ENCODE peak calls at places on chromosomes 3 and 15, in seven cellular contexts. One of them, this sample, is unnamed.

GRCh38 chr3:13648060-13648743 is 99.3 kb downstream of the FBLN2 start:
- DNase-seq in heart left ventricle: peak; percentile 84
- DNase-seq in transverse colon: peak; percentile 79
- DNase-seq in HCT116: peak; percentile 75
- DNase-seq in vagina: no peak
- DNase-seq in stomach: peak; percentile 81
- DNase-seq in breast epithelium: peak; percentile 77
- DNase-seq in this sample: peak; percentile 93

GRCh38 chr15:25693321-25694237 is 169.5 kb downstream of the ATP10A start:
- DNase-seq in heart left ventricle: no peak
- DNase-seq in transverse colon: no peak
- DNase-seq in HCT116: no peak
- DNase-seq in vagina: no peak
- DNase-seq in stomach: no peak
- DNase-seq in breast epithelium: no peak
- DNase-seq in this sample: peak; percentile 64

GRCh38 chr3:137347817-137348368 is 390.1 kb downstream of the IL20RB start:
- DNase-seq in heart left ventricle: no peak
- DNase-seq in transverse colon: no peak
- DNase-seq in HCT116: no peak
- DNase-seq in vagina: no peak
- DNase-seq in stomach: no peak
- DNase-seq in breast epithelium: no peak
- DNase-seq in this sample: no peak

GRCh38 chr3:193857996-193858395 is 265.0 kb downstream of the OPA1 start:
- DNase-seq in heart left ventricle: no peak
- DNase-seq in transverse colon: no peak
- DNase-seq in HCT116: no peak
- DNase-seq in vagina: no peak
- DNase-seq in stomach: no peak
- DNase-seq in breast epithelium: peak; percentile 26
- DNase-seq in this sample: no peak

GRCh38 chr3:125435231-125435630 is 60.1 kb upstream of the ZNF148 start:
- DNase-seq in heart left ventricle: no peak
- DNase-seq in transverse colon: no peak
- DNase-seq in HCT116: no peak
- DNase-seq in vagina: no peak
- DNase-seq in stomach: no peak
- DNase-seq in breast epithelium: no peak
- DNase-seq in this sample: no peak

GRCh38 chr3:74756586-74756985 is 142.1 kb upstream of the CNTN3 start:
- DNase-seq in heart left ventricle: no peak
- DNase-seq in transverse colon: no peak
- DNase-seq in HCT116: no peak
- DNase-seq in vagina: no peak
- DNase-seq in stomach: no peak
- DNase-seq in breast epithelium: no peak
- DNase-seq in this sample: no peak

GRCh38 chr3:138356666-138357409 is 8.5 kb downstream of the MRAS start:
- DNase-seq in heart left ventricle: no peak
- DNase-seq in transverse colon: no peak
- DNase-seq in HCT116: no peak
- DNase-seq in vagina: no peak
- DNase-seq in stomach: no peak
- DNase-seq in breast epithelium: peak; percentile 40
- DNase-seq in this sample: no peak

GRCh38 chr15:75238150-75238549 is 20.0 kb upstream of the GOLGA6C start:
- DNase-seq in heart left ventricle: no peak
- DNase-seq in transverse colon: no peak
- DNase-seq in HCT116: no peak
- DNase-seq in vagina: no peak
- DNase-seq in stomach: no peak
- DNase-seq in breast epithelium: no peak
- DNase-seq in this sample: no peak

GRCh38 chr3:142801746-142802145 is 77.9 kb downstream of the TRPC1 start:
- DNase-seq in heart left ventricle: no peak
- DNase-seq in transverse colon: no peak
- DNase-seq in HCT116: no peak
- DNase-seq in vagina: no peak
- DNase-seq in stomach: no peak
- DNase-seq in breast epithelium: no peak
- DNase-seq in this sample: no peak

GRCh38 chr15:48358229-48358641 is 27.0 kb downstream of the DUT start:
- DNase-seq in heart left ventricle: no peak
- DNase-seq in transverse colon: no peak
- DNase-seq in HCT116: peak; percentile 21
- DNase-seq in vagina: no peak
- DNase-seq in stomach: no peak
- DNase-seq in breast epithelium: no peak
- DNase-seq in this sample: no peak

GRCh38 chr15:88250826-88251225 is 5.7 kb downstream of the NTRK3 start:
- DNase-seq in heart left ventricle: no peak
- DNase-seq in transverse colon: no peak
- DNase-seq in HCT116: no peak
- DNase-seq in vagina: no peak
- DNase-seq in stomach: no peak
- DNase-seq in breast epithelium: no peak
- DNase-seq in this sample: no peak

GRCh38 chr3:50185230-50185629 is 6.2 kb upstream of the GNAT1 start:
- DNase-seq in heart left ventricle: no peak
- DNase-seq in transverse colon: no peak
- DNase-seq in HCT116: no peak
- DNase-seq in vagina: no peak
- DNase-seq in stomach: no peak
- DNase-seq in breast epithelium: no peak
- DNase-seq in this sample: no peak

GRCh38 chr3:148646126-148646660 is 51.5 kb upstream of the AGTR1 start:
- DNase-seq in heart left ventricle: no peak
- DNase-seq in transverse colon: no peak
- DNase-seq in HCT116: no peak
- DNase-seq in vagina: no peak
- DNase-seq in stomach: no peak
- DNase-seq in breast epithelium: no peak
- DNase-seq in this sample: no peak

GRCh38 chr3:38805765-38806386 is 10.1 kb downstream of the SCN10A start:
- DNase-seq in heart left ventricle: no peak
- DNase-seq in transverse colon: peak; percentile 18
- DNase-seq in HCT116: peak; percentile 46
- DNase-seq in vagina: no peak
- DNase-seq in stomach: no peak
- DNase-seq in breast epithelium: no peak
- DNase-seq in this sample: peak; percentile 68

GRCh38 chr15:92714071-92714456 is 58.5 kb upstream of the FAM174B start:
- DNase-seq in heart left ventricle: peak; percentile 23
- DNase-seq in transverse colon: no peak
- DNase-seq in HCT116: no peak
- DNase-seq in vagina: no peak
- DNase-seq in stomach: no peak
- DNase-seq in breast epithelium: peak; percentile 39
- DNase-seq in this sample: peak; percentile 45

GRCh38 chr15:62902821-62903220 is 139.7 kb upstream of the TPM1 start:
- DNase-seq in heart left ventricle: no peak
- DNase-seq in transverse colon: no peak
- DNase-seq in HCT116: no peak
- DNase-seq in vagina: no peak
- DNase-seq in stomach: no peak
- DNase-seq in breast epithelium: no peak
- DNase-seq in this sample: no peak

GRCh38 chr3:77038468-77038927 is 1.4 kb upstream of the ROBO2 start:
- DNase-seq in heart left ventricle: peak; percentile 61
- DNase-seq in transverse colon: peak; percentile 40
- DNase-seq in HCT116: no peak
- DNase-seq in vagina: no peak
- DNase-seq in stomach: peak; percentile 70
- DNase-seq in breast epithelium: peak; percentile 51
- DNase-seq in this sample: peak; percentile 92

GRCh38 chr3:10263549-10264363 is 15.5 kb downstream of the TATDN2 start:
- DNase-seq in heart left ventricle: no peak
- DNase-seq in transverse colon: peak; percentile 24
- DNase-seq in HCT116: peak; percentile 22
- DNase-seq in vagina: no peak
- DNase-seq in stomach: no peak
- DNase-seq in breast epithelium: no peak
- DNase-seq in this sample: peak; percentile 59

GRCh38 chr15:92960996-92961681 is 61.0 kb downstream of the CHD2 start:
- DNase-seq in heart left ventricle: no peak
- DNase-seq in transverse colon: no peak
- DNase-seq in HCT116: no peak
- DNase-seq in vagina: no peak
- DNase-seq in stomach: no peak
- DNase-seq in breast epithelium: no peak
- DNase-seq in this sample: no peak

GRCh38 chr3:169034401-169034800 is 629.1 kb downstream of the MECOM start:
- DNase-seq in heart left ventricle: no peak
- DNase-seq in transverse colon: no peak
- DNase-seq in HCT116: no peak
- DNase-seq in vagina: no peak
- DNase-seq in stomach: no peak
- DNase-seq in breast epithelium: no peak
- DNase-seq in this sample: no peak

GRCh38 chr15:53457479-53457878 is 302.0 kb downstream of the WDR72 start:
- DNase-seq in heart left ventricle: no peak
- DNase-seq in transverse colon: no peak
- DNase-seq in HCT116: no peak
- DNase-seq in vagina: no peak
- DNase-seq in stomach: no peak
- DNase-seq in breast epithelium: no peak
- DNase-seq in this sample: no peak

GRCh38 chr3:15520185-15520584 is 1.3 kb downstream of the COLQ start:
- DNase-seq in heart left ventricle: no peak
- DNase-seq in transverse colon: no peak
- DNase-seq in HCT116: no peak
- DNase-seq in vagina: no peak
- DNase-seq in stomach: no peak
- DNase-seq in breast epithelium: no peak
- DNase-seq in this sample: no peak

GRCh38 chr3:131174752-131175151 is 148.1 kb downstream of the NEK11 start:
- DNase-seq in heart left ventricle: no peak
- DNase-seq in transverse colon: no peak
- DNase-seq in HCT116: no peak
- DNase-seq in vagina: no peak
- DNase-seq in stomach: no peak
- DNase-seq in breast epithelium: no peak
- DNase-seq in this sample: no peak

GRCh38 chr15:89707577-89707976 is 17.0 kb downstream of the WDR93 start:
- DNase-seq in heart left ventricle: no peak
- DNase-seq in transverse colon: no peak
- DNase-seq in HCT116: no peak
- DNase-seq in vagina: no peak
- DNase-seq in stomach: no peak
- DNase-seq in breast epithelium: no peak
- DNase-seq in this sample: no peak

GRCh38 chr3:22606938-22607337 is 596.2 kb upstream of the UBE2E2 start:
- DNase-seq in heart left ventricle: no peak
- DNase-seq in transverse colon: no peak
- DNase-seq in HCT116: no peak
- DNase-seq in vagina: no peak
- DNase-seq in stomach: no peak
- DNase-seq in breast epithelium: no peak
- DNase-seq in this sample: no peak

GRCh38 chr3:9147215-9147895 is 102.1 kb downstream of the SRGAP3 start:
- DNase-seq in heart left ventricle: no peak
- DNase-seq in transverse colon: no peak
- DNase-seq in HCT116: no peak
- DNase-seq in vagina: no peak
- DNase-seq in stomach: no peak
- DNase-seq in breast epithelium: no peak
- DNase-seq in this sample: no peak

GRCh38 chr15:77915261-77915960 is 162.1 kb downstream of the TBC1D2B start:
- DNase-seq in heart left ventricle: peak; percentile 15
- DNase-seq in transverse colon: no peak
- DNase-seq in HCT116: no peak
- DNase-seq in vagina: no peak
- DNase-seq in stomach: no peak
- DNase-seq in breast epithelium: no peak
- DNase-seq in this sample: no peak

GRCh38 chr15:73991726-73992593 is at the start of gene STOML1:
- DNase-seq in heart left ventricle: peak; percentile 96
- DNase-seq in transverse colon: peak; percentile 95
- DNase-seq in HCT116: peak; percentile 83
- DNase-seq in vagina: no peak
- DNase-seq in stomach: peak; percentile 94
- DNase-seq in breast epithelium: peak; percentile 88
- DNase-seq in this sample: peak; percentile 95
- TF ChIP-seq POLR2A in heart left ventricle: no peak
- TF ChIP-seq POLR2A in transverse colon: peak; percentile 65
- TF ChIP-seq POLR2A in HCT116: no peak
- TF ChIP-seq POLR2A in vagina: no peak
- TF ChIP-seq POLR2A in stomach: no peak
- TF ChIP-seq POLR2A in breast epithelium: no peak
- TF ChIP-seq POLR2A in this sample: no peak

GRCh38 chr15:65611888-65612615 is 1.1 kb upstream of the INTS14 start:
- DNase-seq in heart left ventricle: no peak
- DNase-seq in transverse colon: no peak
- DNase-seq in HCT116: no peak
- DNase-seq in vagina: no peak
- DNase-seq in stomach: no peak
- DNase-seq in breast epithelium: no peak
- DNase-seq in this sample: no peak
- H3K4me3 ChIP-seq in heart left ventricle: no peak overlapping the region
- H3K4me3 ChIP-seq in transverse colon: peak overlapping the region; percentile 77
- H3K4me3 ChIP-seq in HCT116: peak overlapping the region; percentile 72
- H3K4me3 ChIP-seq in vagina: peak overlapping the region; percentile 79
- H3K4me3 ChIP-seq in stomach: peak overlapping the region; percentile 82
- H3K4me3 ChIP-seq in breast epithelium: peak overlapping the region; percentile 79
- H3K4me3 ChIP-seq in this sample: peak overlapping the region; percentile 96

DNA sequence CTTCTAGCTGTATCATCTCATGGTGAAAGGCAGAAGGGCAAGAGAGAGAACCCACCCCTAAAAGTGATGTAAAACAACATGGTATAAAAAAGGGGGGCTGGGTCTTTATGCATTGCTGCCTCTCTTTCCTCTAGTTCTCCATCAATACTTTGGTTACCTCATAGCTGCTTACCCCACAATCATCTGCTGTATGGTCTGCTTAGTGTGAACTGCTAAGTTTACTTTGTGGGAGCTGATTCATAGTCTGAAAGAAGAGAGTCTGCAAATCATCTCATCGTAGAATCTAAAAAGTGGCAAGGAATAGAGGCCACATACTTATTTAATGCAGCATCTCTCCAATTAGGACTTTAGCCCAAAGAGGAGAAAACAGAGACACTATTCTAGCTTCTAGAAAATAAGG is 546.8 kb downstream of the GBE1 start:
- DNase-seq in heart left ventricle: no peak
- DNase-seq in transverse colon: no peak
- DNase-seq in HCT116: no peak
- DNase-seq in vagina: no peak
- DNase-seq in stomach: no peak
- DNase-seq in breast epithelium: no peak
- DNase-seq in this sample: no peak
- TF ChIP-seq POLR2A in heart left ventricle: no peak
- TF ChIP-seq POLR2A in transverse colon: no peak
- TF ChIP-seq POLR2A in HCT116: no peak
- TF ChIP-seq POLR2A in vagina: no peak
- TF ChIP-seq POLR2A in stomach: no peak
- TF ChIP-seq POLR2A in breast epithelium: no peak
- TF ChIP-seq POLR2A in this sample: no peak

DNA sequence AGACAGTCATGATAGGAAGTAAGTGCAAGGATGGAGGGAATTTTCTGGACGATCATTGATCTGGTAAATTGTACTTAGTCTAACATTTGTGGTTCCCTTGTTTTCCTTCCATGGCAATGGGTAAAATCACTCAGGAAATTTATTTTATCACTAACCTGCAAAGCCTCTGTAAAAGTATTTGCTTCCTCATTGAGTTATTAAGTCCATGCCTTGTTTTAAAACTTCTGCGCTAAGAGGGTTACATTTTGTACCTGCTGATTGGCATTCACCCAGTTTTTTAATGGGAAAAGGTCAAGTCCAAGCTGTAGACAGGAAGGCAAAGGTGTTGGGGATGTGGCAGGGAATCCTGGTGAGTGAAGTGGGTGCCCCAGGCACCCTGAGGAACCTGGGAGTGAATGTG is 146.2 kb upstream of the NR2F2 start:
- DNase-seq in heart left ventricle: no peak
- DNase-seq in transverse colon: no peak
- DNase-seq in HCT116: no peak
- DNase-seq in vagina: no peak
- DNase-seq in stomach: no peak
- DNase-seq in breast epithelium: no peak
- DNase-seq in this sample: no peak
- H3K4me3 ChIP-seq in heart left ventricle: no peak overlapping the region
- H3K4me3 ChIP-seq in transverse colon: no peak overlapping the region
- H3K4me3 ChIP-seq in HCT116: no peak overlapping the region
- H3K4me3 ChIP-seq in vagina: no peak overlapping the region
- H3K4me3 ChIP-seq in stomach: no peak overlapping the region
- H3K4me3 ChIP-seq in breast epithelium: no peak overlapping the region
- H3K4me3 ChIP-seq in this sample: no peak overlapping the region